ENCODE peak calls at places on chromosomes 12 and 14, in eight cellular contexts. Q is NCI-H1436; J is stimulated activated CD4-positive, alpha-beta T cell treated with anti-CD3 and anti-CD28 coated beads, Interleukin-1b, Interleukin-23, amount 100 ng/mL, for 24 hours; W is Right ventricle myocardium superior; O is spleen; S is HCEC 1CT; T is H9; V is foreskin melanocyte. H is an unnamed sample.

GRCh38 chr12:11695321-11695720 is 45.8 kb downstream of the ETV6 start:
- DNase-seq in J (no peak), S (no peak), W (no peak), O (no peak), T (no peak), V (no peak), Q (no peak), H (no peak)

GRCh38 chr12:116012757-116013156 is 264.7 kb downstream of the MED13L start:
- DNase-seq in S (no peak), V (no peak), O (no peak), J (no peak), Q (no peak), W (no peak), T (no peak), H (no peak)

GRCh38 chr12:63963863-63964262 is 119.4 kb downstream of the SRGAP1 start:
- DNase-seq in S (no peak), W (no peak), T (no peak), V (no peak), O (no peak), J (no peak), Q (no peak), H (no peak)

GRCh38 chr14:104436047-104436531 is 143.5 kb upstream of the C14orf180 start:
- DNase-seq in J (no peak), Q (no peak), V (no peak), S (no peak), T (peak; percentile 75), O (peak; percentile 88), W (peak; percentile 86), H (no peak)

GRCh38 chr12:105449406-105449805 is 118.9 kb downstream of the C12orf75 start:
- DNase-seq in T (no peak), S (no peak), W (no peak), J (no peak), O (no peak), V (no peak), Q (no peak), H (no peak)

GRCh38 chr12:107761502-107761904 is 566 bp upstream of the PRDM4 start:
- DNase-seq in V (no peak), S (no peak), W (no peak), Q (no peak), J (no peak), T (peak; percentile 57), O (peak; percentile 78), H (no peak)

GRCh38 chr14:45716506-45716905 is 463.5 kb upstream of the MIS18BP1 start:
- DNase-seq in V (no peak), J (no peak), W (no peak), Q (no peak), O (no peak), T (peak; percentile 36), S (no peak), H (no peak)

GRCh38 chr14:53539489-53540126 is 386.5 kb upstream of the DDHD1 start:
- DNase-seq in S (peak; percentile 50), O (peak; percentile 74), W (peak; percentile 71), Q (peak; percentile 39), J (peak; percentile 24), T (peak; percentile 80), V (peak; percentile 67), H (no peak)

GRCh38 chr12:26608273-26608672 is 224.7 kb downstream of the ITPR2 start:
- DNase-seq in J (no peak), V (no peak), T (no peak), Q (no peak), O (no peak), S (no peak), W (no peak), H (no peak)

GRCh38 chr12:32877670-32878459 is 18.7 kb downstream of the PKP2 start:
- DNase-seq in V (no peak), W (peak; percentile 87), Q (no peak), O (no peak), S (no peak), J (no peak), T (no peak), H (no peak)

GRCh38 chr14:83757896-83758295 is 1772.0 kb upstream of the FLRT2 start:
- DNase-seq in Q (no peak), W (no peak), T (no peak), J (no peak), O (no peak), S (peak; percentile 58), V (no peak), H (no peak)

GRCh38 chr14:45610303-45610702 is 357.3 kb upstream of the MIS18BP1 start:
- DNase-seq in Q (no peak), S (no peak), W (no peak), T (no peak), V (peak; percentile 49), O (no peak), J (no peak), H (no peak)

GRCh38 chr12:68031881-68032739 is 42.9 kb downstream of the IFNG-AS1 start:
- DNase-seq in V (no peak), Q (no peak), O (no peak), S (no peak), J (no peak), T (no peak), W (no peak), H (no peak)

GRCh38 chr14:103801459-103801858 is 45.9 kb downstream of the PPP1R13B start:
- DNase-seq in S (peak; percentile 87), O (no peak), T (no peak), Q (no peak), V (no peak), J (no peak), W (no peak), H (no peak)

GRCh38 chr12:90166012-90166411 is 457.4 kb upstream of the ATP2B1 start:
- DNase-seq in S (no peak), T (no peak), W (no peak), V (no peak), O (no peak), J (no peak), Q (no peak), H (no peak)

GRCh38 chr14:91318911-91319310 is 74.4 kb upstream of the GPR68 start:
- DNase-seq in O (peak; percentile 43), Q (no peak), J (no peak), T (no peak), S (no peak), V (no peak), W (no peak), H (no peak)

GRCh38 chr14:88804035-88804434 is 11.3 kb upstream of the EML5 start:
- DNase-seq in W (no peak), O (no peak), V (no peak), J (no peak), S (no peak), Q (no peak), T (no peak), H (no peak)

GRCh38 chr12:49684310-49684854 is 22.8 kb downstream of the FMNL3 start:
- DNase-seq in O (no peak), J (no peak), S (no peak), W (no peak), Q (no peak), V (no peak), T (no peak), H (no peak)

GRCh38 chr14:58160561-58160960 is 8.5 kb upstream of the ARMH4 start:
- DNase-seq in S (no peak), T (no peak), V (no peak), O (no peak), W (no peak), Q (no peak), J (no peak), H (no peak)

GRCh38 chr12:1199700-1200099 is 208.7 kb downstream of the ERC1 start:
- DNase-seq in J (no peak), O (no peak), S (no peak), Q (no peak), W (no peak), V (no peak), T (no peak), H (no peak)

GRCh38 chr14:94462763-94463572 is 10.4 kb upstream of the SERPINA11 start:
- DNase-seq in S (no peak), J (no peak), V (no peak), T (peak; percentile 1), W (no peak), O (no peak), Q (no peak), H (no peak)

GRCh38 chr12:86275356-86275755 is 19.2 kb upstream of the MGAT4C start:
- DNase-seq in V (no peak), S (no peak), O (no peak), J (no peak), Q (no peak), T (no peak), W (no peak), H (no peak)

GRCh38 chr14:66011855-66012254 is 474.3 kb upstream of the CCDC196 start:
- DNase-seq in S (no peak), Q (no peak), J (no peak), W (no peak), V (no peak), O (no peak), T (no peak), H (no peak)

GRCh38 chr14:87260460-87260859 is 732.5 kb downstream of the GALC start:
- DNase-seq in J (no peak), W (no peak), T (no peak), Q (no peak), S (no peak), V (no peak), O (no peak), H (no peak)

GRCh38 chr12:41011939-41012338 is 176.2 kb upstream of the PDZRN4 start:
- DNase-seq in W (no peak), T (no peak), V (no peak), S (no peak), Q (no peak), O (no peak), J (no peak), H (no peak)

GRCh38 chr14:36996133-36996856 is 176.1 kb downstream of the SLC25A21 start:
- DNase-seq in V (no peak), S (peak; percentile 78), W (no peak), O (no peak), Q (no peak), T (no peak), J (no peak), H (no peak)

GRCh38 chr12:7023096-7023495 is 4.8 kb upstream of the LPCAT3 start:
- DNase-seq in W (no peak), J (no peak), S (no peak), V (no peak), Q (no peak), T (no peak), O (no peak), H (no peak)

GRCh38 chr12:8698132-8698829 is 490 bp downstream of the RIMKLB start:
- DNase-seq in S (no peak), J (peak; percentile 14), T (peak; percentile 78), Q (no peak), O (peak; percentile 92), V (no peak), W (peak; percentile 83), H (no peak)

GRCh38 chr12:74264692-74265091 is 272.9 kb upstream of the ATXN7L3B start:
- DNase-seq in O (no peak), J (no peak), V (no peak), W (no peak), T (no peak), Q (no peak), S (no peak), H (no peak)

GRCh38 chr14:66998013-66998412 is 191.2 kb upstream of the GARIN2 start:
- DNase-seq in J (no peak), V (no peak), W (no peak), T (no peak), S (no peak), Q (no peak), O (no peak), H (no peak)

GRCh38 chr12:84605988-84606387 is 306.6 kb downstream of the SLC6A15 start:
- DNase-seq in W (no peak), O (no peak), V (no peak), J (no peak), S (no peak), T (no peak), Q (no peak), H (no peak)

GRCh38 chr14:94001501-94002396 is 4.6 kb downstream of the CCDC197 start:
- DNase-seq in O (peak; percentile 89), T (peak; percentile 80), Q (peak; percentile 20), V (peak; percentile 55), W (peak; percentile 64), S (peak; percentile 64), J (peak; percentile 43), H (no peak)

GRCh38 chr14:58828298-58828697 is 190.5 kb downstream of the DACT1 start:
- DNase-seq in S (no peak), J (no peak), O (no peak), V (no peak), T (no peak), Q (no peak), W (no peak), H (no peak)

GRCh38 chr12:57157588-57158173 is 10.3 kb upstream of the LRP1-AS start:
- DNase-seq in Q (no peak), J (no peak), O (no peak), V (peak; percentile 29), S (no peak), W (peak; percentile 34), T (no peak), H (no peak)

H was measured in chondrocyte.